ENCODE peak calls at places on chromosomes 5 and 9, in five cellular contexts. One of them, this sample, is unnamed.
A peak's percentile ranks its signal among the peaks of the same experiment; 100 is the strongest.

GRCh38 chr5:157516626-157517325 is 56.8 kb downstream of the NIPAL4 start:
- DNase-seq in hepatocyte: peak; percentile 26
- DNase-seq in OCI-LY7: no peak
- DNase-seq in GM23248: peak; percentile 98
- DNase-seq in neural progenitor cell: no peak
- DNase-seq in this sample: no peak

GRCh38 chr9:126145887-126146253 is 180.8 kb upstream of the MVB12B start:
- DNase-seq in OCI-LY7: no peak
- DNase-seq in neural progenitor cell: no peak
- DNase-seq in hepatocyte: no peak
- DNase-seq in GM23248: no peak
- DNase-seq in this sample: no peak

GRCh38 chr9:121684381-121685145 is 33.1 kb downstream of the DAB2IP start:
- DNase-seq in OCI-LY7: peak; percentile 44
- DNase-seq in neural progenitor cell: peak; percentile 73
- DNase-seq in GM23248: peak; percentile 53
- DNase-seq in hepatocyte: peak; percentile 54
- DNase-seq in this sample: peak; percentile 72

GRCh38 chr5:77631166-77631582 is 7.3 kb downstream of the OTP start:
- DNase-seq in OCI-LY7: no peak
- DNase-seq in GM23248: no peak
- DNase-seq in neural progenitor cell: no peak
- DNase-seq in hepatocyte: no peak
- DNase-seq in this sample: peak; percentile 21

GRCh38 chr5:82386576-82386975 is 108.4 kb upstream of the RPS23 start:
- DNase-seq in GM23248: no peak
- DNase-seq in hepatocyte: no peak
- DNase-seq in neural progenitor cell: no peak
- DNase-seq in OCI-LY7: no peak
- DNase-seq in this sample: no peak

GRCh38 chr5:33272288-33272687 is 168.5 kb upstream of the TARS1 start:
- DNase-seq in hepatocyte: no peak
- DNase-seq in GM23248: peak; percentile 95
- DNase-seq in OCI-LY7: no peak
- DNase-seq in neural progenitor cell: no peak
- DNase-seq in this sample: no peak

GRCh38 chr9:35424356-35425352 is 65.3 kb upstream of the RUSC2 start:
- DNase-seq in neural progenitor cell: peak; percentile 11
- DNase-seq in GM23248: no peak
- DNase-seq in OCI-LY7: no peak
- DNase-seq in hepatocyte: no peak
- DNase-seq in this sample: no peak

GRCh38 chr5:59371525-59372138 is 521.9 kb downstream of the PDE4D start:
- DNase-seq in GM23248: no peak
- DNase-seq in OCI-LY7: no peak
- DNase-seq in hepatocyte: no peak
- DNase-seq in neural progenitor cell: no peak
- DNase-seq in this sample: no peak

GRCh38 chr5:55577353-55578060 is 42.7 kb upstream of the PLPP1 start:
- DNase-seq in neural progenitor cell: no peak
- DNase-seq in hepatocyte: no peak
- DNase-seq in GM23248: peak; percentile 36
- DNase-seq in OCI-LY7: no peak
- DNase-seq in this sample: no peak

GRCh38 chr5:8410618-8411017 is 541.7 kb downstream of the MTRR start:
- DNase-seq in GM23248: no peak
- DNase-seq in neural progenitor cell: no peak
- DNase-seq in hepatocyte: no peak
- DNase-seq in OCI-LY7: no peak
- DNase-seq in this sample: no peak

GRCh38 chr9:104951487-104951886 is 23.5 kb upstream of the ABCA1 start:
- DNase-seq in neural progenitor cell: no peak
- DNase-seq in OCI-LY7: no peak
- DNase-seq in hepatocyte: no peak
- DNase-seq in GM23248: no peak
- DNase-seq in this sample: no peak

GRCh38 chr5:20028506-20028905 is 40.5 kb upstream of the CDH18 start:
- DNase-seq in hepatocyte: no peak
- DNase-seq in GM23248: peak; percentile 22
- DNase-seq in neural progenitor cell: no peak
- DNase-seq in OCI-LY7: no peak
- DNase-seq in this sample: no peak

GRCh38 chr9:130201399-130201873 is 29.2 kb downstream of the NCS1 start:
- DNase-seq in OCI-LY7: no peak
- DNase-seq in neural progenitor cell: no peak
- DNase-seq in GM23248: no peak
- DNase-seq in hepatocyte: no peak
- DNase-seq in this sample: peak; percentile 81

GRCh38 chr9:126380447-126380846 is 53.8 kb downstream of the MVB12B start:
- DNase-seq in hepatocyte: no peak
- DNase-seq in GM23248: no peak
- DNase-seq in neural progenitor cell: no peak
- DNase-seq in OCI-LY7: no peak
- DNase-seq in this sample: no peak

GRCh38 chr9:21974542-21975409 is 19.4 kb downstream of the CDKN2A start:
- DNase-seq in neural progenitor cell: peak; percentile 88
- DNase-seq in hepatocyte: peak; percentile 50
- DNase-seq in OCI-LY7: no peak
- DNase-seq in GM23248: peak; percentile 78
- DNase-seq in this sample: peak; percentile 79

GRCh38 chr5:104843822-104844221 is 1281.2 kb upstream of the NUDT12 start:
- DNase-seq in neural progenitor cell: no peak
- DNase-seq in OCI-LY7: no peak
- DNase-seq in hepatocyte: no peak
- DNase-seq in GM23248: no peak
- DNase-seq in this sample: no peak

GRCh38 chr9:114385412-114386181 is 2.2 kb downstream of the AKNA start:
- DNase-seq in hepatocyte: peak; percentile 62
- DNase-seq in OCI-LY7: peak; percentile 95
- DNase-seq in GM23248: peak; percentile 96
- DNase-seq in neural progenitor cell: no peak
- DNase-seq in this sample: no peak

GRCh38 chr5:55994502-55994997 is at the start of gene IL6ST:
- DNase-seq in OCI-LY7: no peak
- DNase-seq in neural progenitor cell: no peak
- DNase-seq in hepatocyte: peak; percentile 85
- DNase-seq in GM23248: peak; percentile 87
- DNase-seq in this sample: no peak

GRCh38 chr5:125058185-125058826 is 311.9 kb upstream of the ZNF608 start:
- DNase-seq in GM23248: peak; percentile 24
- DNase-seq in OCI-LY7: no peak
- DNase-seq in hepatocyte: peak; percentile 17
- DNase-seq in neural progenitor cell: peak; percentile 20
- DNase-seq in this sample: peak; percentile 29

GRCh38 chr5:125059255-125060050 is 313.0 kb upstream of the ZNF608 start:
- DNase-seq in neural progenitor cell: peak; percentile 39
- DNase-seq in OCI-LY7: no peak
- DNase-seq in hepatocyte: peak; percentile 29
- DNase-seq in GM23248: no peak
- DNase-seq in this sample: no peak

GRCh38 chr5:125054106-125054505 is 307.7 kb upstream of the ZNF608 start:
- DNase-seq in neural progenitor cell: no peak
- DNase-seq in GM23248: no peak
- DNase-seq in hepatocyte: no peak
- DNase-seq in OCI-LY7: no peak
- DNase-seq in this sample: no peak

GRCh38 chr5:125053179-125053578 is 306.7 kb upstream of the ZNF608 start:
- DNase-seq in hepatocyte: no peak
- DNase-seq in GM23248: no peak
- DNase-seq in neural progenitor cell: no peak
- DNase-seq in OCI-LY7: no peak
- DNase-seq in this sample: no peak

DNA sequence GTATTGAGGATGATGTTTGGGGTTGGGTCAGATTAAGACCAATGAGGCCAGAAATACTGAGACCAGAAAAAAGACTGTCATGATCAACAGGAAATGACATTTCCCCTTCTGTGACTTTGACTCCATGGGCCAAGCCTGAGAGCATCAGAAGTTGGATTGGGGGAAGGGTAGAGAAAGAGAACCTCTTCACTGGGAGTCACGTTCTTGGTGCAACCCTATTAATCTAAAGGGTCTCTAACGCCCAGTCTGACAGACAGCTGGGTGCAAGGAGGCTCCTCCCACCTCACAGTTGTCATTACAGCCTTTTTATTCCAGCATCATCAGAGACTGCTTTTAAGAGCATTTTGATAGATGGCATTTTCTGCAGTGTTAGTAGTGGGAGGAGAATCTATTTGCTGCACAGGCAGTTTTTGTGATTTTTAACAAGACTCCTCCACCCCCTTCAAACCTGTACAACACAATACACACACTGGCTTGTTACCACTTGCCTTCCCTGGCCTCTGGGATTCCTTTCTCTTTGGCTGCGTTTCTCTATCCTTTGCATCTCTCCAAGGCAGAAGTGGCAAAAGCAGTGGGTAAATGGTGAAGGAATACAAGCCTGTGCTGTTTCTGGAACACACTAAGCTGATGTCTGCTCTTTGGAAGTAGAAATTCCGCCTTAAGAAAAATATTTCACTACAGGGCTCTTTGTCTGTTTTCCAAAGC is 310.4 kb upstream of the ZNF608 start:
- DNase-seq in GM23248: no peak
- DNase-seq in neural progenitor cell: peak; percentile 7
- DNase-seq in OCI-LY7: peak; percentile 61
- DNase-seq in hepatocyte: no peak
- DNase-seq in this sample: no peak
- TF ChIP-seq EZH2phosphoT487 in GM23248: no peak
- TF ChIP-seq EZH2phosphoT487 in neural progenitor cell: no peak
- TF ChIP-seq EZH2phosphoT487 in OCI-LY7: no peak
- TF ChIP-seq EZH2phosphoT487 in hepatocyte: no peak
- TF ChIP-seq EZH2phosphoT487 in this sample: no peak

DNA sequence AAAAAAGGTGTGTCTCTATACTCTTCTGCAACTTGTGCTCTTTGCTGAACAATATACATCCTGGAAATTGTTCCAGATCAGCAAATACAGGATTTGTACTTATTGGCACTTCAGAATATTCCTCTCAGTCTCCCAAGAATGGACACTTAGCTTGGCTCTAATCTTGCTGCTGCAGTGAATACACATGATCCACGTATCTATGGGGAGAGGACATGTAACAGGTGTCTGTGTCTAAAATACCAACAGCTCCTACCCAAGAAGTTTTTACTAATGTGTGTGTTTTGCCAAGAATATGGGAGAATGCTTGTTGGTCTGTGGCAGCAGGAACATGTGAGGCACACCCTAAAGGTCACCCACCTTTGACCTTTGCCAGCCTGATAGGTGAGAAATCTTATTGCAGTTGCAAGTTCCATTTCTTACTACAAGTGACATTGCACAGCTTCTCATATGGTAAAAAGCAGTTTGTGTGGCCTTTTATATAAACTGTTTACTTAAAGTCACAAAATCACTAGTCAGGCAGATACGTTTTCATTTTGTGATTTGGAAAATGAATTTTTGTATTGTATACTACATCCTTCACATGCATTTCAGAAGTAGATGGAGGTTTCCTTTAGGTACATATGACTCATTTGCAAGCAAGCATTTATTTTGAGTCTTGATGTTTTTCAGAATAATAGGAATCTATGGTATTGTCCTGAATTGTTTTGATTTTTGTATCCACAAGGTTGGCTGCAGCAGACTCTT is 35.8 kb downstream of the PHF2 start:
- DNase-seq in neural progenitor cell: no peak
- DNase-seq in hepatocyte: no peak
- DNase-seq in GM23248: no peak
- DNase-seq in OCI-LY7: no peak
- DNase-seq in this sample: no peak
- TF ChIP-seq EZH2phosphoT487 in neural progenitor cell: no peak
- TF ChIP-seq EZH2phosphoT487 in hepatocyte: no peak
- TF ChIP-seq EZH2phosphoT487 in GM23248: no peak
- TF ChIP-seq EZH2phosphoT487 in OCI-LY7: no peak
- TF ChIP-seq EZH2phosphoT487 in this sample: no peak

GRCh38 chr9:15935661-15936315 is 382.9 kb downstream of the CCDC171 start:
- DNase-seq in neural progenitor cell: no peak
- DNase-seq in hepatocyte: no peak
- DNase-seq in GM23248: peak; percentile 35
- DNase-seq in OCI-LY7: no peak
- DNase-seq in this sample: no peak
- TF ChIP-seq EZH2phosphoT487 in neural progenitor cell: no peak
- TF ChIP-seq EZH2phosphoT487 in hepatocyte: no peak
- TF ChIP-seq EZH2phosphoT487 in GM23248: no peak
- TF ChIP-seq EZH2phosphoT487 in OCI-LY7: no peak
- TF ChIP-seq EZH2phosphoT487 in this sample: no peak

GRCh38 chr5:149913449-149914419 is 30.9 kb downstream of the PDE6A start:
- DNase-seq in neural progenitor cell: peak; percentile 32
- DNase-seq in hepatocyte: no peak
- DNase-seq in GM23248: no peak
- DNase-seq in OCI-LY7: peak; percentile 16
- DNase-seq in this sample: no peak

GRCh38 chr5:149915392-149916260 is 29.0 kb downstream of the PDE6A start:
- DNase-seq in OCI-LY7: no peak
- DNase-seq in neural progenitor cell: no peak
- DNase-seq in hepatocyte: no peak
- DNase-seq in GM23248: no peak
- DNase-seq in this sample: no peak

GRCh38 chr5:149912226-149912864 is 32.2 kb downstream of the PDE6A start:
- DNase-seq in neural progenitor cell: no peak
- DNase-seq in OCI-LY7: no peak
- DNase-seq in hepatocyte: no peak
- DNase-seq in GM23248: no peak
- DNase-seq in this sample: no peak

GRCh38 chr5:149917073-149917676 is 27.4 kb downstream of the PDE6A start:
- DNase-seq in hepatocyte: no peak
- DNase-seq in neural progenitor cell: no peak
- DNase-seq in OCI-LY7: no peak
- DNase-seq in GM23248: peak; percentile 47
- DNase-seq in this sample: no peak

DNA sequence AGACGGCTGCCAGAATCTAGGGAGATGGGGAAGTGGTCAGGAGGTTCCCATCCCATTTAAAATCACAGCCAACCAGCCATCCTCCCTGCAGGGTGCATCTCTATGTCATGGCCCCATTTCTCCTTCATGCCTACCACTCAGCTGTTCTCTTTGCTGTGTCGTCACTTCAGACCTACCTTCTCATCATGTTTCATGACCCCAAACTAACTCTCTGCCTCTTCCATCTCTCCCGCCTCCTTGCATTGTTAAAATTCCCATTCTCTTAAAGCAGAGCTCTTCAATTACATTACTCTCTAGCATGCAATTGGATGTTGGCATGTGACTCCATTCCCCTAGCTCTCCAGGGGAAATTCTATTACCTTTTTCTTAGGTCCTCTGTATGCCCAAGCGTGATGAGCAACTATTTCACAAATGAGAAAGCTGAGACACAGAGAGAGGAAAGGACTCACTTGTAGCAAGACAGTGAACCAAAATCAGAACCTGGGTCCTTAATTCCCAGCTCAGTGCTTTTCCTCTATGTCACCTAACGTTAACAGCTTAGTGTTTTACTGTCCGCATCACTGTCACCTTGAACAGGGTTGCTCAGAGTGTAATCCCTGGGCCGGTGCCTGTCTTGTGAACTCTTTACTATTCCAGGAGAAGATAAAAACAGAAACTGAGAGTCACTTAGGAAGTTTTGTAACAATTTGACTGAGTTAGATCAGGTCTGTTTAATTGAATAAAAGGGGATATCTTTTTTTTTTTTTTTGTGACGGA is 28.1 kb downstream of the PDE6A start:
- DNase-seq in OCI-LY7: no peak
- DNase-seq in GM23248: no peak
- DNase-seq in neural progenitor cell: no peak
- DNase-seq in hepatocyte: no peak
- DNase-seq in this sample: no peak
- TF ChIP-seq EZH2phosphoT487 in OCI-LY7: no peak
- TF ChIP-seq EZH2phosphoT487 in GM23248: no peak
- TF ChIP-seq EZH2phosphoT487 in neural progenitor cell: no peak
- TF ChIP-seq EZH2phosphoT487 in hepatocyte: no peak
- TF ChIP-seq EZH2phosphoT487 in this sample: no peak